ENCODE peak calls at places on chromosomes 5 and 9, in five cellular contexts. B, L, E, Z and H are unnamed samples.

GRCh38 chr5:31640024-31640423 is 1.1 kb downstream of the PDZD2 start:
- DNase-seq in B (no peak), L (no peak), E (no peak), Z (no peak), H (no peak)

GRCh38 chr5:93304851-93305250 is 276.2 kb downstream of the NR2F1-AS1 start:
- DNase-seq in B (no peak), L (no peak), E (no peak), Z (no peak), H (no peak)

GRCh38 chr9:4983541-4984165 is 1.4 kb upstream of the JAK2 start:
- DNase-seq in B (no peak), L (no peak), E (no peak), Z (no peak), H (no peak)

GRCh38 chr5:41196197-41196596 is 17.1 kb downstream of the C6 start:
- DNase-seq in B (no peak), L (no peak), E (no peak), Z (no peak), H (no peak)

GRCh38 chr5:43007911-43008368 is 32.2 kb downstream of the ANXA2R start:
- DNase-seq in B (peak), L (peak), E (peak), Z (peak), H (peak)

GRCh38 chr5:43997647-43998251 is 391.5 kb downstream of the FGF10 start:
- DNase-seq in B (no peak), L (no peak), E (no peak), Z (no peak), H (no peak)

GRCh38 chr9:93466416-93467061 is 13.2 kb upstream of the FAM120AOS start:
- DNase-seq in B (no peak), L (no peak), E (no peak), Z (no peak), H (no peak)

GRCh38 chr5:147483961-147484707 is 25.7 kb downstream of the DPYSL3 start:
- DNase-seq in B (peak), L (peak), E (peak), Z (peak), H (no peak)

GRCh38 chr9:135377431-135377830 is 102.2 kb upstream of the PPP1R26 start:
- DNase-seq in B (no peak), L (no peak), E (no peak), Z (no peak), H (no peak)

GRCh38 chr9:136700959-136701664 is 11.3 kb upstream of the DIPK1B start:
- DNase-seq in B (no peak), L (no peak), E (no peak), Z (no peak), H (peak)

GRCh38 chr5:145847499-145848497 is 12.7 kb upstream of the PRELID2 start:
- DNase-seq in B (peak), L (no peak), E (no peak), Z (no peak), H (no peak)

GRCh38 chr9:97880336-97880735 is 27.3 kb downstream of the FOXE1 start:
- DNase-seq in B (no peak), L (no peak), E (no peak), Z (no peak), H (no peak)

GRCh38 chr5:143506881-143507552 is 103.5 kb upstream of the NR3C1 start:
- DNase-seq in B (peak), L (no peak), E (no peak), Z (no peak), H (no peak)

GRCh38 chr9:27542519-27542918 is 12.9 kb upstream of the MOB3B start:
- DNase-seq in B (peak), L (no peak), E (no peak), Z (no peak), H (no peak)

GRCh38 chr5:178602752-178603151 is 12.6 kb upstream of the COL23A1 start:
- DNase-seq in B (no peak), L (no peak), E (no peak), Z (no peak), H (no peak)

GRCh38 chr5:122076669-122077450 is 1.2 kb downstream of the LOX start:
- DNase-seq in B (peak), L (peak), E (peak), Z (peak), H (no peak)

GRCh38 chr9:93672622-93673270 is 96.4 kb downstream of the PHF2 start:
- DNase-seq in B (no peak), L (no peak), E (peak), Z (no peak), H (peak)

GRCh38 chr9:76161546-76161945 is 232.7 kb downstream of the RFK start:
- DNase-seq in B (peak), L (no peak), E (no peak), Z (no peak), H (no peak)